ENCODE peak calls at places on chromosomes 6 and 20, in eight cellular contexts. X, N, W, O, E, A, S and C are unnamed samples.

GRCh38 chr20:61300293-61300692 is 48.2 kb downstream of the CDH4 start:
- DNase-seq in E (no peak), S (no peak), W (no peak), O (no peak), N (no peak), X (no peak), A (no peak), C (no peak)

GRCh38 chr20:58483051-58483450 is 32.1 kb downstream of the APCDD1L start:
- DNase-seq in O (no peak), W (no peak), X (no peak), S (no peak), A (no peak), N (no peak), E (no peak), C (no peak)

GRCh38 chr6:65671922-65672321 is 35.1 kb downstream of the EYS start:
- DNase-seq in X (no peak), N (no peak), O (no peak), A (no peak), W (no peak), S (no peak), E (no peak), C (no peak)

GRCh38 chr6:56259682-56260081 is 12.3 kb upstream of the COL21A1 start:
- DNase-seq in A (no peak), X (no peak), S (peak), W (peak), E (peak), O (no peak), N (no peak), C (peak)

GRCh38 chr6:12331951-12332749 is 42.0 kb downstream of the EDN1 start:
- DNase-seq in O (no peak), N (no peak), S (no peak), E (no peak), W (no peak), X (no peak), A (no peak), C (no peak)

GRCh38 chr20:49132995-49133451 is 55.1 kb downstream of the STAU1 start:
- DNase-seq in O (no peak), S (peak), N (no peak), W (peak), A (no peak), E (peak), X (peak), C (peak)

GRCh38 chr20:9413001-9413400 is 101.4 kb upstream of the LAMP5 start:
- DNase-seq in W (no peak), N (no peak), A (no peak), S (no peak), E (no peak), O (no peak), X (no peak), C (no peak)

GRCh38 chr6:89859744-89860143 is 30.1 kb downstream of the CASP8AP2 start:
- DNase-seq in X (no peak), W (no peak), S (no peak), E (no peak), N (no peak), O (no peak), A (no peak), C (no peak)

GRCh38 chr6:105184921-105185320 is 5.1 kb upstream of the POPDC3 start:
- DNase-seq in A (no peak), O (no peak), E (no peak), W (peak), S (no peak), X (no peak), N (no peak), C (peak)

GRCh38 chr6:114342826-114343781 is at the start of gene HS3ST5:
- DNase-seq in N (peak), X (peak), W (peak), A (no peak), E (peak), O (peak), S (peak), C (no peak)

GRCh38 chr6:1689141-1689540 is 79.4 kb downstream of the FOXC1 start:
- DNase-seq in E (peak), X (no peak), W (no peak), S (no peak), O (no peak), N (no peak), A (no peak), C (peak)

GRCh38 chr20:15346657-15347280 is 1009.4 kb upstream of the FLRT3 start:
- DNase-seq in N (no peak), A (no peak), O (no peak), W (no peak), X (no peak), S (no peak), E (no peak), C (no peak)

GRCh38 chr20:38523697-38524096 is 51.1 kb downstream of the RALGAPB start:
- DNase-seq in A (no peak), S (no peak), X (no peak), W (peak), N (no peak), E (peak), O (no peak), C (peak)

GRCh38 chr6:99093781-99094180 is 146.0 kb upstream of the FBXL4 start:
- DNase-seq in W (no peak), O (no peak), A (no peak), E (no peak), S (peak), N (no peak), X (no peak), C (no peak)

GRCh38 chr6:13923527-13924145 is 1.1 kb upstream of the RNF182 start:
- DNase-seq in N (no peak), X (no peak), A (no peak), S (no peak), O (no peak), E (peak), W (peak), C (peak)

GRCh38 chr6:10511477-10511876 is 9.7 kb upstream of the GCNT2 start:
- DNase-seq in N (no peak), S (no peak), A (no peak), E (peak), X (no peak), O (no peak), W (no peak), C (peak)

GRCh38 chr6:158752613-158753012 is 66.6 kb downstream of the EZR start:
- DNase-seq in X (no peak), S (peak), A (no peak), O (no peak), N (peak), W (peak), E (no peak), C (no peak)

GRCh38 chr6:78489874-78490273 is 377.5 kb upstream of the IRAK1BP1 start:
- DNase-seq in N (no peak), S (no peak), A (no peak), W (peak), O (no peak), X (no peak), E (no peak), C (peak)